ENCODE peak calls at places on chromosomes 2 and 18, in five cellular contexts. G is T-cell; J is A549; O is NAMALWA; M is stimulated activated CD8-positive, alpha-beta memory T cell treated with anti-CD3 and anti-CD28 coated beads, Interleukin-15, amount 100 ng/mL, for 4 hours. Y is an unnamed sample.

GRCh38 chr2:233968556-233968955 is 51.4 kb downstream of the TRPM8 start:
- DNase-seq in J (no peak), G (no peak), O (no peak), M (no peak), Y (no peak)

GRCh38 chr18:25786778-25787177 is 303.6 kb downstream of the SS18 start:
- DNase-seq in O (no peak), J (no peak), G (no peak), M (no peak), Y (no peak)

GRCh38 chr2:172743898-172744297 is 8.3 kb downstream of the RAPGEF4 start:
- DNase-seq in J (no peak), O (no peak), M (no peak), G (no peak), Y (no peak)

GRCh38 chr18:36469471-36469870 is 172.0 kb downstream of the FHOD3 start:
- DNase-seq in J (no peak), G (no peak), O (no peak), M (no peak), Y (no peak)

GRCh38 chr18:12317664-12318333 is 9.8 kb downstream of the TUBB6 start:
- DNase-seq in J (peak), G (no peak), O (peak), M (no peak), Y (no peak)

GRCh38 chr2:240559271-240559670 is 886 bp upstream of the DUSP28 start:
- DNase-seq in J (no peak), O (no peak), G (no peak), M (no peak), Y (no peak)

GRCh38 chr18:68666316-68666715 is 48.6 kb downstream of the TMX3 start:
- DNase-seq in J (no peak), G (no peak), O (no peak), M (no peak), Y (no peak)

GRCh38 chr2:46308081-46308480 is 10.9 kb downstream of the EPAS1 start:
- DNase-seq in M (no peak), G (no peak), J (no peak), O (no peak), Y (no peak)

GRCh38 chr2:103847276-103847675 is 1006.6 kb upstream of the POU3F3 start:
- DNase-seq in J (no peak), G (no peak), O (no peak), M (no peak), Y (no peak)

GRCh38 chr2:584863-585823 is 92.1 kb downstream of the TMEM18 start:
- DNase-seq in G (peak), J (no peak), O (peak), M (peak), Y (peak)

Y was measured in GM12865.